ENCODE peak calls at places on chromosomes 2 and 18, in five cellular contexts. J is esophagus muscularis mucosa; K is upper lobe of right lung; Z is CD4-positive, CD25-positive, alpha-beta regulatory T cell; Q is Karpas-422. U is an unnamed sample. For H3K4me1 and H3K36me3, the result is how much of the 10 kb centered on the place peaks cover.

GRCh38 chr2:144939590-144939989 is 419.7 kb upstream of the ZEB2 start:
- DNase-seq in Q (no peak), J (no peak), K (no peak), Z (no peak), U (no peak)

GRCh38 chr2:113791697-113792590 is 35.5 kb upstream of the SLC35F5 start:
- DNase-seq in Q (no peak), Z (no peak), K (no peak), J (no peak), U (no peak)

GRCh38 chr2:64860936-64861335 is 128.3 kb upstream of the SLC1A4 start:
- DNase-seq in K (no peak), Q (peak), Z (no peak), J (no peak), U (no peak)

GRCh38 chr2:148599112-148599991 is 45.2 kb upstream of the EPC2 start:
- DNase-seq in K (no peak), Q (no peak), J (no peak), Z (no peak), U (no peak)

GRCh38 chr2:113602869-113603466 is 24.1 kb upstream of the RABL2A start:
- DNase-seq in Q (peak), J (no peak), K (no peak), Z (no peak), U (no peak)

GRCh38 chr2:128879161-128879560 is 560.5 kb upstream of the HS6ST1 start:
- DNase-seq in Q (no peak), J (no peak), Z (no peak), K (no peak), U (no peak)

GRCh38 chr2:234252766-234253165 is 202.3 kb downstream of the SPP2 start:
- DNase-seq in K (no peak), J (no peak), Z (no peak), Q (no peak), U (no peak)

GRCh38 chr2:66434679-66435548 is at the start of gene MEIS1:
- DNase-seq in J (peak), K (peak), Q (peak), Z (no peak), U (peak)

GRCh38 chr2:238142382-238143205 is 4.1 kb downstream of the KLHL30 start:
- DNase-seq in Z (no peak), K (no peak), J (no peak), Q (no peak), U (no peak)

GRCh38 chr2:95023222-95023597 is 2.3 kb upstream of the MAL start:
- DNase-seq in Q (peak), K (no peak), Z (peak), J (no peak), U (no peak)

GRCh38 chr2:176562359-176563043 is 293.3 kb downstream of the MTX2 start:
- DNase-seq in Z (no peak), K (no peak), J (no peak), Q (peak), U (no peak)

GRCh38 chr2:102098756-102099155 is 43.8 kb upstream of the IL1R1 start:
- DNase-seq in K (no peak), J (no peak), Z (no peak), Q (no peak), U (no peak)

GRCh38 chr2:155115856-155116255 is 417.4 kb downstream of the KCNJ3 start:
- DNase-seq in Z (no peak), K (no peak), J (no peak), Q (no peak), U (no peak)

GRCh38 chr18:6366776-6367175 is 47.9 kb downstream of the L3MBTL4 start:
- DNase-seq in Q (no peak), Z (no peak), K (no peak), J (no peak), U (no peak)
- H3K4me1 ChIP-seq in Q (under half), Z (under half), K (under half), J (under half), U (under half)

GRCh38 chr2:158745067-158745865 is 49.9 kb upstream of the DAPL1 start:
- DNase-seq in K (no peak), Z (peak), Q (peak), J (no peak), U (peak)
- H3K36me3 ChIP-seq in K (under half), Z (under half), Q (under half), J (under half), U (under half)

DNA sequence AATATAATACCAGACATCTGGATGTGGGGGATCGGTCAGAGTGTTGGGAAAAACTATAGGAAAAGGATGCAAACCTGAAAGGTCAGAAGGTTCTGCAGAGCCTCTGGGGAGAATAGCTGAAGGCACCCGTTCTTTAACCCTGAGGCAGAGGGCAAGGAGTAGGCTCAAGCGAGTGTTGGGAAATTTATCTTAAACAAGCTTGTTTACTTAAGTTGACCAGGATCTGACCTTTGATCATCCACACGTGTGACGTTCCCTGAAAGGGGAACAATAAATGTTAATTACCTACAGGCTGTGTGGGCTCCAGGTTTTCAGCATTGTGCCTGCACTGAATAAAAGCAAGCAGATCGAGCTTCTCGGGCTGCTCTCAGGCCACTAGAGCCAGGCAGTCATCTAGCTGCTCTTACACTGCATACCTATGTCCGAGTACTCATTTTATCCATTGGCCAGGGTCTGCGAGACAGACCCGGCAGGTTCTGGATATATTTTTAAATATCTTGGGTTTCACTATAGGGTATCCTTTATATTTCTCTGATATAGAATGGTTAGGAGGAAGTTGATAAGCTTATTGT is 400.6 kb upstream of the CHST9 start:
- DNase-seq in K (no peak), Z (no peak), Q (no peak), J (no peak), U (peak)
- H3K4me3 ChIP-seq in K (no peak), Z (no peak), Q (no peak), J (no peak), U (no peak)

DNA sequence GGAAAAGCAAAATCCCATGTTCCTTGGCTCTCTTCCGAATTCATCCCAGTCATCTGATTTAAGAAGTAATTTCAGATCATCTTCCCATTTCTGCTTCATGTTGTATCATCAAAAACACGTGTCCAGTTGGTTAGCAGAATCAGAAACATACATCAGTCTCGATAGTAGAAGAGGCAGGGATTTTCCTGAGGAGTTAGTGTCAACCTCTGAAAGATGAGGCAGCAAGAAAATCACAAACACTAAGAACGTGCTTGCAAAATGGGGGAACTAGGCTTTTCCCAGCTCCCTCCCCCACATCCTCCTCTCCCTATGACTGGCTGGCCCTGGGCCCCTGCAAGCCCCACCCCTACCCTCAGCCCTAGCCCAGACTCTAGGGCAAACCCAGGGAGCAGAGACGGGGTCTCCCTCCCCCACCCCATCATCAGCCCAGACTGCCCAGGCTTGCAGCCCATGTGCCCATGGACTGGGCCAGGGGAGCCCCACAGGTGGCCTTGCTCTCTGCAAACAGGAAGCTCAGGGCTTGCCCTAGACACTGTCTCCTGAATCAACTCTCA is 161.0 kb upstream of the ID2 start:
- DNase-seq in J (no peak), K (no peak), Q (no peak), Z (no peak), U (no peak)
- H3K4me1 ChIP-seq in J (under half), K (under half), Q (under half), Z (under half), U (under half)

GRCh38 chr2:59173325-59173724 is 932.2 kb upstream of the FANCL start:
- DNase-seq in J (no peak), Z (no peak), K (no peak), Q (no peak), U (no peak)
- H3K36me3 ChIP-seq in J (under half), Z (under half), K (under half), Q (under half), U (under half)

GRCh38 chr2:165533331-165533730 is 63.8 kb downstream of the CSRNP3 start:
- DNase-seq in Q (no peak), Z (no peak), K (no peak), J (no peak), U (no peak)

GRCh38 chr2:165536861-165537499 is 67.5 kb downstream of the CSRNP3 start:
- DNase-seq in Q (no peak), J (no peak), K (no peak), Z (no peak), U (no peak)

GRCh38 chr2:165539985-165540384 is 70.5 kb downstream of the CSRNP3 start:
- DNase-seq in J (no peak), Z (no peak), Q (no peak), K (no peak), U (no peak)

DNA sequence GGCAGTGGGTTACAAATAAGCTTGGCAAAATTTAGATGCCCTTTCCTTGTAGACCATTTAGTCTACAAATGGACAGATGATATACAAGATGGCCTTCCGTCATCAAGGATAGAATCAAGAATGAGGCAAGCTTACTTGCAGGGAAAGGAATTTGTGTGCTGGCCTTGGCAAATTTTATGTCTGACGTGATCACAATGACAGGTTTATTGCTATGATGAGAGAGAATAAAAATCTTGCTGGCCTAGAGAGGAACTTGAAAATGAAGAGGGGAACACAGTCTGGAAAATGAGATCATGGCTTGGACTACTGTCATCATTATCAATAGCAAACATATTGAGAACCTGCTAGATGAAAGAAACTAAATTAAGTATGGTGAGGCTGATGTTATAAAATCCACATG is 65.9 kb downstream of the CSRNP3 start:
- DNase-seq in Z (no peak), J (no peak), Q (no peak), K (no peak), U (no peak)
- H3K4me3 ChIP-seq in Z (no peak), J (no peak), Q (no peak), K (no peak), U (no peak)

GRCh38 chr2:163314712-163315111 is 421.1 kb downstream of the FIGN start:
- DNase-seq in J (no peak), Z (no peak), K (no peak), Q (no peak), U (no peak)
- H3K4me1 ChIP-seq in J (under half), Z (under half), K (under half), Q (under half), U (under half)

DNA sequence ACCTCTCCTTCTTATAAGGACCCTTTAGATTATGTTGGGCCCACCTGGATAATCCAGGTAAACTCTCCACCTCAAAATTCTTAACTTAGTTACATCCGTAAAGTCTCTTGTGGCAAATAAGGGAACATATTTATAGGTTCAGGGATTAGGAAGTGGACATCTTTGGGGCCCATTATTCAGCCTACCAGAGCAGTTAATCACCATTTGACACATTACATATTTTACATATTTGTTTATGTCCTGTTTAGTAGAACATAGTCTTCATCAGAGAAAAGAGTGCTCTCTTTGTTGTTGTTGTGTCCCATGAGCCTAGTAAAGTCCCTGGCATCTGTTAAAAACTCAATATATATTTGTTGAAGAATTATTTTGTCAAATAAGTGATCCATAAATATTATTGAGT is 134.0 kb upstream of the SPATS2L start:
- DNase-seq in Q (no peak), Z (no peak), J (no peak), K (no peak), U (no peak)
- H3K36me3 ChIP-seq in Q (under half), Z (under half), J (under half), K (under half), U (under half)